ENCODE peak calls at places on chromosomes 7 and 10, in seven cellular contexts. One of them, this sample, is unnamed.

GRCh38 chr7:122726881-122727280 is 24.2 kb upstream of the RNF148 start:
- DNase-seq in astrocyte of the spinal cord: no peak
- DNase-seq in NCI-H345: no peak
- DNase-seq in naive B cell: no peak
- DNase-seq in lung microvascular endothelial cell: no peak
- DNase-seq in fibroblast of pulmonary artery: no peak
- DNase-seq in M059J: no peak
- DNase-seq in this sample: no peak

GRCh38 chr7:29106128-29106988 is 40.0 kb downstream of the CPVL start:
- DNase-seq in NCI-H345: peak
- DNase-seq in M059J: peak
- DNase-seq in astrocyte of the spinal cord: peak
- DNase-seq in naive B cell: peak
- DNase-seq in fibroblast of pulmonary artery: peak
- DNase-seq in lung microvascular endothelial cell: peak
- DNase-seq in this sample: peak

GRCh38 chr10:51162002-51162401 is 87.7 kb downstream of the PRKG1 start:
- DNase-seq in astrocyte of the spinal cord: peak
- DNase-seq in lung microvascular endothelial cell: no peak
- DNase-seq in M059J: no peak
- DNase-seq in naive B cell: no peak
- DNase-seq in NCI-H345: no peak
- DNase-seq in fibroblast of pulmonary artery: peak
- DNase-seq in this sample: no peak

GRCh38 chr7:120842131-120842621 is 15.8 kb downstream of the TSPAN12 start:
- DNase-seq in lung microvascular endothelial cell: no peak
- DNase-seq in M059J: no peak
- DNase-seq in NCI-H345: peak
- DNase-seq in naive B cell: no peak
- DNase-seq in astrocyte of the spinal cord: no peak
- DNase-seq in fibroblast of pulmonary artery: no peak
- DNase-seq in this sample: no peak

GRCh38 chr10:69315100-69315542 is 36.8 kb downstream of the HK1 start:
- DNase-seq in NCI-H345: no peak
- DNase-seq in naive B cell: no peak
- DNase-seq in lung microvascular endothelial cell: no peak
- DNase-seq in M059J: no peak
- DNase-seq in astrocyte of the spinal cord: no peak
- DNase-seq in fibroblast of pulmonary artery: no peak
- DNase-seq in this sample: no peak

GRCh38 chr7:138934861-138935260 is 46.3 kb downstream of the KIAA1549 start:
- DNase-seq in NCI-H345: no peak
- DNase-seq in astrocyte of the spinal cord: peak
- DNase-seq in lung microvascular endothelial cell: peak
- DNase-seq in M059J: peak
- DNase-seq in fibroblast of pulmonary artery: peak
- DNase-seq in naive B cell: no peak
- DNase-seq in this sample: no peak

GRCh38 chr10:62541811-62542210 is 167.6 kb downstream of the ZNF365 start:
- DNase-seq in astrocyte of the spinal cord: no peak
- DNase-seq in fibroblast of pulmonary artery: no peak
- DNase-seq in naive B cell: peak
- DNase-seq in NCI-H345: no peak
- DNase-seq in lung microvascular endothelial cell: no peak
- DNase-seq in M059J: no peak
- DNase-seq in this sample: no peak

GRCh38 chr7:18352339-18353255 is 143.0 kb upstream of the HDAC9 start:
- DNase-seq in naive B cell: no peak
- DNase-seq in NCI-H345: peak
- DNase-seq in M059J: peak
- DNase-seq in fibroblast of pulmonary artery: peak
- DNase-seq in astrocyte of the spinal cord: peak
- DNase-seq in lung microvascular endothelial cell: peak
- DNase-seq in this sample: peak

GRCh38 chr10:26503911-26504310 is 65.8 kb downstream of the APBB1IP start:
- DNase-seq in M059J: no peak
- DNase-seq in fibroblast of pulmonary artery: no peak
- DNase-seq in astrocyte of the spinal cord: no peak
- DNase-seq in naive B cell: no peak
- DNase-seq in NCI-H345: no peak
- DNase-seq in lung microvascular endothelial cell: no peak
- DNase-seq in this sample: no peak

GRCh38 chr7:50648570-50649169 is 83.5 kb upstream of the DDC start:
- DNase-seq in fibroblast of pulmonary artery: no peak
- DNase-seq in NCI-H345: no peak
- DNase-seq in lung microvascular endothelial cell: no peak
- DNase-seq in astrocyte of the spinal cord: no peak
- DNase-seq in M059J: no peak
- DNase-seq in naive B cell: no peak
- DNase-seq in this sample: no peak

This sample was measured in head of caudate nucleus.